ENCODE peak calls at places on chromosome 16, in four cellular contexts. One of them, this sample, is unnamed.

GRCh38 chr16:35747658-35748455 is 2288.4 kb downstream of the TP53TG3F start:
- DNase-seq in nephron progenitor cell: no peak
- DNase-seq in WERI-Rb-1: no peak
- DNase-seq in colonic mucosa: no peak
- DNase-seq in this sample: no peak

GRCh38 chr16:75497558-75497957 is 2.3 kb upstream of the CHST6 start:
- DNase-seq in WERI-Rb-1: no peak
- DNase-seq in nephron progenitor cell: no peak
- DNase-seq in colonic mucosa: no peak
- DNase-seq in this sample: no peak

GRCh38 chr16:84925092-84925772 is 86.1 kb downstream of the ZDHHC7 start:
- DNase-seq in colonic mucosa: peak
- DNase-seq in nephron progenitor cell: peak
- DNase-seq in WERI-Rb-1: peak
- DNase-seq in this sample: peak

GRCh38 chr16:16992986-16993783 is 477.6 kb downstream of the XYLT1 start:
- DNase-seq in colonic mucosa: no peak
- DNase-seq in nephron progenitor cell: peak
- DNase-seq in WERI-Rb-1: no peak
- DNase-seq in this sample: no peak

GRCh38 chr16:13936596-13937081 is 16.7 kb downstream of the ERCC4 start:
- DNase-seq in nephron progenitor cell: no peak
- DNase-seq in colonic mucosa: no peak
- DNase-seq in WERI-Rb-1: no peak
- DNase-seq in this sample: no peak

GRCh38 chr16:80015566-80015965 is 415.0 kb upstream of the MAF start:
- DNase-seq in nephron progenitor cell: no peak
- DNase-seq in WERI-Rb-1: no peak
- DNase-seq in colonic mucosa: no peak
- DNase-seq in this sample: no peak

GRCh38 chr16:74034862-74035261 is 261.8 kb upstream of the PSMD7 start:
- DNase-seq in nephron progenitor cell: peak
- DNase-seq in WERI-Rb-1: peak
- DNase-seq in colonic mucosa: peak
- DNase-seq in this sample: no peak

GRCh38 chr16:79887541-79888540 is 287.3 kb upstream of the MAF start:
- DNase-seq in colonic mucosa: no peak
- DNase-seq in WERI-Rb-1: no peak
- DNase-seq in nephron progenitor cell: no peak
- DNase-seq in this sample: no peak

GRCh38 chr16:88298882-88299745 is 83.6 kb upstream of the ZNF469 start:
- DNase-seq in nephron progenitor cell: no peak
- DNase-seq in colonic mucosa: no peak
- DNase-seq in WERI-Rb-1: no peak
- DNase-seq in this sample: no peak

GRCh38 chr16:74936902-74937560 is 47.9 kb downstream of the WDR59 start:
- DNase-seq in nephron progenitor cell: no peak
- DNase-seq in WERI-Rb-1: no peak
- DNase-seq in colonic mucosa: no peak
- DNase-seq in this sample: no peak

GRCh38 chr16:6124136-6124535 is 1026.5 kb upstream of the EEF2KMT start:
- DNase-seq in WERI-Rb-1: no peak
- DNase-seq in nephron progenitor cell: no peak
- DNase-seq in colonic mucosa: no peak
- DNase-seq in this sample: no peak

GRCh38 chr16:20847577-20847976 is 41.2 kb downstream of the REXO5 start:
- DNase-seq in WERI-Rb-1: no peak
- DNase-seq in nephron progenitor cell: no peak
- DNase-seq in colonic mucosa: no peak
- DNase-seq in this sample: no peak

GRCh38 chr16:57480754-57481230 is 5.5 kb downstream of the DOK4 start:
- DNase-seq in nephron progenitor cell: no peak
- DNase-seq in WERI-Rb-1: no peak
- DNase-seq in colonic mucosa: no peak
- DNase-seq in this sample: no peak

GRCh38 chr16:21301168-21301894 is 23.2 kb upstream of the CRYM start:
- DNase-seq in nephron progenitor cell: peak
- DNase-seq in WERI-Rb-1: peak
- DNase-seq in colonic mucosa: peak
- DNase-seq in this sample: peak

GRCh38 chr16:48635199-48635718 is 25.3 kb upstream of the N4BP1 start:
- DNase-seq in WERI-Rb-1: no peak
- DNase-seq in colonic mucosa: no peak
- DNase-seq in nephron progenitor cell: no peak
- DNase-seq in this sample: no peak

GRCh38 chr16:57541754-57542435 is 548 bp upstream of the ADGRG5 start:
- DNase-seq in WERI-Rb-1: no peak
- DNase-seq in nephron progenitor cell: no peak
- DNase-seq in colonic mucosa: no peak
- DNase-seq in this sample: no peak

GRCh38 chr16:12685806-12686205 is 117.9 kb downstream of the CPPED1 start:
- DNase-seq in nephron progenitor cell: no peak
- DNase-seq in WERI-Rb-1: no peak
- DNase-seq in colonic mucosa: no peak
- DNase-seq in this sample: no peak

GRCh38 chr16:23155445-23156049 is 6.3 kb upstream of the USP31 start:
- DNase-seq in nephron progenitor cell: no peak
- DNase-seq in WERI-Rb-1: peak
- DNase-seq in colonic mucosa: no peak
- DNase-seq in this sample: peak
- TF ChIP-seq CTCF in nephron progenitor cell: no peak
- TF ChIP-seq CTCF in WERI-Rb-1: peak
- TF ChIP-seq CTCF in colonic mucosa: peak
- TF ChIP-seq CTCF in this sample: no peak

GRCh38 chr16:23069844-23070243 is 79.4 kb downstream of the USP31 start:
- DNase-seq in nephron progenitor cell: no peak
- DNase-seq in colonic mucosa: no peak
- DNase-seq in WERI-Rb-1: no peak
- DNase-seq in this sample: no peak

GRCh38 chr16:23071202-23072083 is 77.8 kb downstream of the USP31 start:
- DNase-seq in WERI-Rb-1: no peak
- DNase-seq in colonic mucosa: no peak
- DNase-seq in nephron progenitor cell: no peak
- DNase-seq in this sample: no peak

GRCh38 chr16:23074423-23074822 is 74.8 kb downstream of the USP31 start:
- DNase-seq in nephron progenitor cell: no peak
- DNase-seq in colonic mucosa: no peak
- DNase-seq in WERI-Rb-1: no peak
- DNase-seq in this sample: no peak

GRCh38 chr16:23072084-23072599 is 77.1 kb downstream of the USP31 start:
- DNase-seq in nephron progenitor cell: no peak
- DNase-seq in WERI-Rb-1: no peak
- DNase-seq in colonic mucosa: peak
- DNase-seq in this sample: no peak

DNA sequence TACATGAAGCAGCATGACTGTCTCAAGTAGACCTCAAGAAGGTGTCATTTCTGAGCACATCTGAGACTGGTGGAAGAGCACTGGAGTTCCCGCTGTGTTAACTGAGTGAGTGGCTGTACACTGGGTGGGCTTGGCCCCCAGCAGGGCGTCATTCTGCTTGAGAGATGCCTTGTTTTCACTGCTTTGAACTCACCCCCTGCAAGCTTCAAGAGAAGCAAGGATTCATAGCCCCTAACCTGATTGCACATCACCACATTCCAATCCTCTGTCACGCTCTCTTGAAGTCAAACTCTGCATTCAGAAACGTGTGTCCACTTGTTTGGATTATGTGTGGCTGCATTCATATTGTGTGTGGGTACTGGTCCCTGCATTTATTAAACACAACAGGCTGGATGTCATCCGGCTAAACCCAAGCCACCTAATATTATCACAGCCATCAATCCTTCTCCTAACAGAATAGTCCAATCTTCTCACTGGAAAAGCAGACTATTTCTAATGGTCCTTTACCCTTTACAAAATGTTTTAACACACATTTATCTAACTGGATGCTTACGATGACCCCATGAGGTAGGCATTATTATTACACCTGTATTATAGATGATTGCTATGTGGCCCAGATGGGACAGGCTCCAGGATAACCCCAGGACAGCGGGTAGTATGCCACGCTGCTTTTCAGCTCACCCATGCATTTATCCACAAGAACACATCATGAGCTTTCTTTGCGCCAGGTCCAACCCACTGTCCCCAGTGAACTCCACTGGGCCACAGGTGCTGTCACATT is 76.3 kb downstream of the USP31 start:
- DNase-seq in colonic mucosa: no peak
- DNase-seq in WERI-Rb-1: no peak
- DNase-seq in nephron progenitor cell: no peak
- DNase-seq in this sample: no peak
- TF ChIP-seq CTCF in colonic mucosa: no peak
- TF ChIP-seq CTCF in WERI-Rb-1: no peak
- TF ChIP-seq CTCF in nephron progenitor cell: no peak
- TF ChIP-seq CTCF in this sample: no peak

DNA sequence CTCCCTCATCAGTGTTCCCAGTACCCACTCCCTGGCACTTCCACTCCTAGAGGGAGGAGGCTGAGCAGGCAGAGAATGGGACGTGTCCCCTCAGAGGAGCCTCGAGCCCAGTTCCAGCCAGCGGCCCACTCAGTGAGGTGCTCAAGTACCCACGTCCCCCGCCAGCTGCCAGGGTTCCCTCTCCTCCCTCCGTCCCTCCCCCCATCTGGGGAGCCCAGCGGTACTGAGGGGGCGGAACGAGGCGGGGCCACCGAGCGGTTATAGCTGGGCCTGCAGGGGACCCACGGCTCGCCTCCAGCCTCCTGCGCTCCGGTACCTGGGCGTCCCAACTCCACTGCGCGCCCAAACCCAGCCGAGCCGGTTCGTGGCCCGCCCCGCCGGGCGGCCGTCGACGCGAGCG is at the start of gene NPW:
- DNase-seq in colonic mucosa: no peak
- DNase-seq in WERI-Rb-1: no peak
- DNase-seq in nephron progenitor cell: peak
- DNase-seq in this sample: peak
- TF ChIP-seq CTCF in colonic mucosa: no peak
- TF ChIP-seq CTCF in WERI-Rb-1: no peak
- TF ChIP-seq CTCF in nephron progenitor cell: no peak
- TF ChIP-seq CTCF in this sample: no peak

DNA sequence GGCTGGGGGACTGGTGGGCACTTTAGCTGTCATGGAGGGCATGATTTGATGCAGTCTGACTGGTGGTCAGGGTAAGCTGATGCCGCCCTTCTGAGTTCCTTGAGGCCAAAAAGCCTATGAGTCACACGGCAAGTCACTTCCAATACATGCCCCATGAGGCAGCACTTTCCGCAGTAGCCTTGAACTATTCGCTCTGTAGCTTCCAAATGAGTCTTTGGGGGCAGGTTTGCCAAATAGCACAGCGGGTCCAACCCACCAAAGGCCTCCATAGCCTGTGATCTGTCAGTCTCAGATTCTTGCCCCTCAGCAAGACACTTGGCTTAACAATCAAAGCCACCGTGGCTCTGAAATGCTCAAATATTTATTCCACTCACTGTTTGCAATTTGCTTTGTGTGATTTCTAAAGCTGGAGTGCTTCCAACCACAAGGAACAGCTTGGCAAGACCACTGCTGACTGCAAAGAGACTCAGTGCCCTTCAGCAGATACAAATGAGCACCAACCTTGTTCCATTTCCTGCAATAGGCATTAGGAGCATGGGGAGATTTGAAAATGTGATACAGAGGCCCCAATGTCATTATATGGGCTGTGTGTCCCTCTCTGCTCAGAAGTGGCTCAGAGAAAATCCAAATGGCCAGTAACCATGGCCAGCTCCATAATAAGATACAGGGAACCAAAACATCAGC is 45.4 kb downstream of the CLEC19A start:
- DNase-seq in nephron progenitor cell: no peak
- DNase-seq in colonic mucosa: no peak
- DNase-seq in WERI-Rb-1: no peak
- DNase-seq in this sample: no peak
- TF ChIP-seq CTCF in nephron progenitor cell: no peak
- TF ChIP-seq CTCF in colonic mucosa: no peak
- TF ChIP-seq CTCF in WERI-Rb-1: no peak
- TF ChIP-seq CTCF in this sample: no peak

GRCh38 chr16:11402745-11403533 is 57.7 kb downstream of the RMI2 start:
- DNase-seq in colonic mucosa: no peak
- DNase-seq in nephron progenitor cell: no peak
- DNase-seq in WERI-Rb-1: no peak
- DNase-seq in this sample: peak

GRCh38 chr16:11401161-11402050 is 56.1 kb downstream of the RMI2 start:
- DNase-seq in colonic mucosa: no peak
- DNase-seq in WERI-Rb-1: peak
- DNase-seq in nephron progenitor cell: no peak
- DNase-seq in this sample: peak

GRCh38 chr16:11403534-11403795 is 58.2 kb downstream of the RMI2 start:
- DNase-seq in nephron progenitor cell: no peak
- DNase-seq in WERI-Rb-1: no peak
- DNase-seq in colonic mucosa: no peak
- DNase-seq in this sample: peak

GRCh38 chr16:11403920-11404319 is 58.7 kb downstream of the RMI2 start:
- DNase-seq in colonic mucosa: no peak
- DNase-seq in nephron progenitor cell: no peak
- DNase-seq in WERI-Rb-1: no peak
- DNase-seq in this sample: no peak

DNA sequence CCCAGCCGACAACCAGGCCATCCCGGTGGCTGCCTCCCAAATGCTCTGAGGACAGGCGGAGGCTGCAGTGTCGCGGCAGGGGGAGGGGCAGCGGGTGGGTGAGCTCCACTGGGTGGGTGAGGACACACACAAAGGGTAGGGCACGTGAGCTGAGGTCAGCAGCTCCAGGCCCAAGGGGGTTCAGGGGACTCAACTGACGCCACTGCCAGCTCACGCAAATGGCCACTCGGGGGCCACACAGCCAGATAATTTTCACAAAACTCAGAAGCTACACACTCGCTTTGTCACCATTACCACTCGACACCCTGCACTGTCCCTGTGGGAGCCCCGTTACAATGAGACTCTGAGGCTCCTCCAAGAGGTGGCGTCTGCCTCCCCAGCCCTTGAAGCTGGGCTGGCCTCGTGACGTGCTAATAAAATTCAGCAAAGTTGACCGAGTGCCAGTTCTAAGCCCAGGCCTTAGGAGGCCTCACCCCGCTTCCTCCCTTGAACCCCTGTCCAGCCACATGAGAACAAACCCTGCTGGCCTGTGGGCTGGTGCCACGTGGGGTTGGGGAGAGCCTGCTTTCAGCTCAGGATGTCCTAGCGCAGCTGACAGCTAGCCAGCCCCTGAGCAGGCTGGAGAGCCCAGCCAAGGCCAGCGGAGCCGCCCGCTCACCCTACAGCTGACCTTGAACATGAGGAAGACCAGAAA is 56.9 kb downstream of the RMI2 start:
- DNase-seq in WERI-Rb-1: no peak
- DNase-seq in nephron progenitor cell: no peak
- DNase-seq in colonic mucosa: no peak
- DNase-seq in this sample: peak
- TF ChIP-seq CTCF in WERI-Rb-1: no peak
- TF ChIP-seq CTCF in nephron progenitor cell: no peak
- TF ChIP-seq CTCF in colonic mucosa: no peak
- TF ChIP-seq CTCF in this sample: no peak

DNA sequence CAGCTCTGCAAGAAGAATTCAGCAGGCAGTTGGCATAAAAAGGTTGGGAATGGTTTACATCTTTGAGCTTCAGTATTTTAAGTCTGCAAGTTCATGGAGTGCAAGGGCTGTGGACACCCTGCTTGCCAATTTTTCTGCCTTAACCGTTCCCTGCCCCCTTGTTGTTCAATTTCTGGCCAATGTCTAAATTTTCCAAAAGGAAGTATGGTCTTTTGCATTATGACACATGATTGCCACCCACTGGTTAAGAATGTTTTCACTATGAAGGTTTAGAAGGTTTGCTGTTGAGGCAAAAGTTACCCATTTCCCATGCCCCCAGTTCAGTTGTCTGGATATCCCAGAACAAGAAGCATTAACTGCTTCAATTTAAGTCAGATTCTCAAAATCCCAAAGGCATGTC is 441.9 kb downstream of the CDH13 start:
- DNase-seq in nephron progenitor cell: no peak
- DNase-seq in colonic mucosa: no peak
- DNase-seq in WERI-Rb-1: no peak
- DNase-seq in this sample: no peak
- TF ChIP-seq CTCF in nephron progenitor cell: no peak
- TF ChIP-seq CTCF in colonic mucosa: no peak
- TF ChIP-seq CTCF in WERI-Rb-1: peak
- TF ChIP-seq CTCF in this sample: no peak